ENCODE peak calls at places on chromosomes 11 and 22, in six cellular contexts. One of them, this sample, is unnamed.

GRCh38 chr22:29531419-29531818 is 22.1 kb downstream of the THOC5 start:
- DNase-seq in HepG2: no peak
- DNase-seq in endothelial cell of umbilical vein: no peak
- DNase-seq in GM23338: no peak
- DNase-seq in K562: no peak
- DNase-seq in HCT116: no peak
- DNase-seq in this sample: no peak

GRCh38 chr11:73267921-73268540 is 4.1 kb upstream of the P2RY6 start:
- DNase-seq in HepG2: no peak
- DNase-seq in endothelial cell of umbilical vein: no peak
- DNase-seq in GM23338: no peak
- DNase-seq in K562: no peak
- DNase-seq in HCT116: no peak
- DNase-seq in this sample: no peak

GRCh38 chr22:37273126-37273845 is 9.0 kb upstream of the CYTH4 start:
- DNase-seq in HepG2: no peak
- DNase-seq in endothelial cell of umbilical vein: no peak
- DNase-seq in GM23338: no peak
- DNase-seq in K562: peak; percentile 39
- DNase-seq in HCT116: no peak
- DNase-seq in this sample: no peak

GRCh38 chr11:66559141-66559861 is 9.1 kb downstream of the CTSF start:
- DNase-seq in HepG2: no peak
- DNase-seq in endothelial cell of umbilical vein: no peak
- DNase-seq in GM23338: peak; percentile 84
- DNase-seq in K562: peak; percentile 96
- DNase-seq in HCT116: no peak
- DNase-seq in this sample: no peak

GRCh38 chr22:32331236-32331917 is 26.3 kb upstream of the RFPL3 start:
- DNase-seq in HepG2: no peak
- DNase-seq in endothelial cell of umbilical vein: peak; percentile 83
- DNase-seq in GM23338: no peak
- DNase-seq in K562: no peak
- DNase-seq in HCT116: no peak
- DNase-seq in this sample: no peak

GRCh38 chr22:49749885-49750510 is 77.7 kb downstream of the BRD1 start:
- DNase-seq in HepG2: no peak
- DNase-seq in endothelial cell of umbilical vein: no peak
- DNase-seq in GM23338: no peak
- DNase-seq in K562: no peak
- DNase-seq in HCT116: no peak
- DNase-seq in this sample: no peak

GRCh38 chr11:104968856-104969776 is 742 bp upstream of the CASP4 start:
- DNase-seq in HepG2: peak; percentile 50
- DNase-seq in endothelial cell of umbilical vein: peak; percentile 64
- DNase-seq in GM23338: peak; percentile 64
- DNase-seq in K562: no peak
- DNase-seq in HCT116: no peak
- DNase-seq in this sample: no peak

GRCh38 chr11:1222491-1223345 is at the start of gene MUC5B:
- DNase-seq in HepG2: no peak
- DNase-seq in endothelial cell of umbilical vein: no peak
- DNase-seq in GM23338: peak; percentile 0
- DNase-seq in K562: no peak
- DNase-seq in HCT116: no peak
- DNase-seq in this sample: no peak

GRCh38 chr11:2448661-2449547 is 4.1 kb downstream of the KCNQ1 start:
- DNase-seq in HepG2: no peak
- DNase-seq in endothelial cell of umbilical vein: no peak
- DNase-seq in GM23338: no peak
- DNase-seq in K562: no peak
- DNase-seq in HCT116: no peak
- DNase-seq in this sample: no peak

GRCh38 chr11:64490562-64491216 is 100.3 kb upstream of the SLC22A12 start:
- DNase-seq in HepG2: no peak
- DNase-seq in endothelial cell of umbilical vein: no peak
- DNase-seq in GM23338: no peak
- DNase-seq in K562: no peak
- DNase-seq in HCT116: no peak
- DNase-seq in this sample: no peak

GRCh38 chr22:27638329-27639179 is 163.0 kb downstream of the MN1 start:
- DNase-seq in HepG2: no peak
- DNase-seq in endothelial cell of umbilical vein: no peak
- DNase-seq in GM23338: no peak
- DNase-seq in K562: no peak
- DNase-seq in HCT116: no peak
- DNase-seq in this sample: no peak

GRCh38 chr11:116233581-116233980 is 539.2 kb downstream of the BUD13 start:
- DNase-seq in HepG2: no peak
- DNase-seq in endothelial cell of umbilical vein: no peak
- DNase-seq in GM23338: no peak
- DNase-seq in K562: no peak
- DNase-seq in HCT116: no peak
- DNase-seq in this sample: no peak

GRCh38 chr11:35856756-35857155 is 87.1 kb upstream of the LDLRAD3 start:
- DNase-seq in HepG2: no peak
- DNase-seq in endothelial cell of umbilical vein: no peak
- DNase-seq in GM23338: no peak
- DNase-seq in K562: no peak
- DNase-seq in HCT116: no peak
- DNase-seq in this sample: no peak

GRCh38 chr22:31585161-31585859 is 76.7 kb downstream of the PISD start:
- DNase-seq in HepG2: peak; percentile 61
- DNase-seq in endothelial cell of umbilical vein: no peak
- DNase-seq in GM23338: no peak
- DNase-seq in K562: peak; percentile 56
- DNase-seq in HCT116: no peak
- DNase-seq in this sample: no peak

GRCh38 chr11:129625930-129626329 is 189.7 kb upstream of the TMEM45B start:
- DNase-seq in HepG2: no peak
- DNase-seq in endothelial cell of umbilical vein: no peak
- DNase-seq in GM23338: no peak
- DNase-seq in K562: no peak
- DNase-seq in HCT116: no peak
- DNase-seq in this sample: no peak

GRCh38 chr11:92735039-92735438 is 234.4 kb upstream of the MTNR1B start:
- DNase-seq in HepG2: no peak
- DNase-seq in endothelial cell of umbilical vein: no peak
- DNase-seq in GM23338: peak; percentile 58
- DNase-seq in K562: no peak
- DNase-seq in HCT116: no peak
- DNase-seq in this sample: no peak

GRCh38 chr11:111347002-111347722 is 31.9 kb downstream of the POU2AF1 start:
- DNase-seq in HepG2: no peak
- DNase-seq in endothelial cell of umbilical vein: no peak
- DNase-seq in GM23338: no peak
- DNase-seq in K562: no peak
- DNase-seq in HCT116: no peak
- DNase-seq in this sample: no peak

GRCh38 chr11:27571151-27571840 is 64.7 kb upstream of the LIN7C start:
- DNase-seq in HepG2: no peak
- DNase-seq in endothelial cell of umbilical vein: no peak
- DNase-seq in GM23338: peak; percentile 25
- DNase-seq in K562: no peak
- DNase-seq in HCT116: no peak
- DNase-seq in this sample: no peak

GRCh38 chr11:97973352-97973857 is 1047.3 kb upstream of the CNTN5 start:
- DNase-seq in HepG2: no peak
- DNase-seq in endothelial cell of umbilical vein: no peak
- DNase-seq in GM23338: peak; percentile 11
- DNase-seq in K562: peak; percentile 48
- DNase-seq in HCT116: no peak
- DNase-seq in this sample: no peak

GRCh38 chr11:68684385-68685356 is at the start of gene GAL:
- DNase-seq in HepG2: no peak
- DNase-seq in endothelial cell of umbilical vein: no peak
- DNase-seq in GM23338: peak; percentile 65
- DNase-seq in K562: peak; percentile 82
- DNase-seq in HCT116: no peak
- DNase-seq in this sample: no peak
- TF ChIP-seq EZH2 in HepG2: no peak
- TF ChIP-seq EZH2 in endothelial cell of umbilical vein: peak; percentile 74
- TF ChIP-seq EZH2 in GM23338: no peak
- TF ChIP-seq EZH2 in K562: no peak
- TF ChIP-seq EZH2 in HCT116: no peak
- TF ChIP-seq EZH2 in this sample: no peak

DNA sequence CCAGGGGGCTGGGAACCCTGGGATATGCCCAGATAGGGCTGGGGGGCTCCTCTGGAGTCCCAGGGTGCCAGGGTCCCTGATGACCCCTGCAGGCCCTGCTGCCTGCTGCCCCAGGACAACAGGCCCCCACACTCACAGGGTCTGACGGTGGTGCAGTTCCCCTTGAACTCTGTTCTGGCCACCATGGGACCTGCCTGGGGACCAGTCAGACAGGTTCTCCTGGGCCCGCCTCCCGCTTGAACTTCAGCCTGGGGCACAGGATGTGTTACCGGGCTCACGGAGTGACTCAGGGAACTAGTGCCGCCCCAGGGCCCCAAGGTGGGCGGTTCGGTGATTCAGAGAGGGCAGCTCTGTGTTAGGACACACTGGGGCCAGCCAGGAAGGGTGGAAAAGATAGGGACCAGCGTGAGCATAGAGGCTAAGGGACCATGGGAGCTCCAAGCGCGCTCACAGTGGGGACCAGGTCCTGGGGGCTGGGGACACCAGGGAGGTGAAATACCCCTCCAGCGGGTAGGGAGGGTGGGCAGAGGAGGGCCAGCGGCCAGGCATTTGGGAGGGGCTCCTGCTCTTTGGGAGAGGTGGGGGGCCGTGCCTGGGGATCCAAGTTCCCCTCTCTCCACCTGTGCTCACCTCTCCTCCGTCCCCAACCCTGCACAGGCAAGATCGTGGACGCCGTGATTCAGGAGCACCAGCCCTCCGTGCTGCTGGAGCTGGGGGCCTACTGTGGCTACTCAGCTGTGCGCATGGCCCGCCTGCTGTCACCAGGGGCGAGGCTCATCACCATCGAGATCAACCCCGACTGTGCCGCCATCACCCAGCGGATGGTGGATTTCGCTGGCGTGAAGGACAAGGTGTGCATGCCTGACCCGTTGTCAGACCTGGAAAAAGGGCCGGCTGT is 21.5 kb upstream of the TXNRD2 start:
- DNase-seq in HepG2: peak; percentile 93
- DNase-seq in endothelial cell of umbilical vein: peak; percentile 43
- DNase-seq in GM23338: peak; percentile 86
- DNase-seq in K562: no peak
- DNase-seq in HCT116: peak; percentile 86
- DNase-seq in this sample: no peak
- H3K27ac ChIP-seq in HepG2: peak overlapping the region; percentile 99
- H3K27ac ChIP-seq in endothelial cell of umbilical vein: peak overlapping the region; percentile 27
- H3K27ac ChIP-seq in GM23338: peak overlapping the region; percentile 26
- H3K27ac ChIP-seq in K562: no peak overlapping the region
- H3K27ac ChIP-seq in HCT116: peak overlapping the region; percentile 99
- H3K27ac ChIP-seq in this sample: no peak overlapping the region

GRCh38 chr11:88680806-88681205 is 343.3 kb upstream of the CTSC start:
- DNase-seq in HepG2: no peak
- DNase-seq in endothelial cell of umbilical vein: no peak
- DNase-seq in GM23338: no peak
- DNase-seq in K562: no peak
- DNase-seq in HCT116: peak; percentile 7
- DNase-seq in this sample: no peak
- TF ChIP-seq POLR2AphosphoS5 in HepG2: no peak
- TF ChIP-seq POLR2AphosphoS5 in endothelial cell of umbilical vein: no peak
- TF ChIP-seq POLR2AphosphoS5 in GM23338: no peak
- TF ChIP-seq POLR2AphosphoS5 in K562: no peak
- TF ChIP-seq POLR2AphosphoS5 in HCT116: no peak
- TF ChIP-seq POLR2AphosphoS5 in this sample: no peak

DNA sequence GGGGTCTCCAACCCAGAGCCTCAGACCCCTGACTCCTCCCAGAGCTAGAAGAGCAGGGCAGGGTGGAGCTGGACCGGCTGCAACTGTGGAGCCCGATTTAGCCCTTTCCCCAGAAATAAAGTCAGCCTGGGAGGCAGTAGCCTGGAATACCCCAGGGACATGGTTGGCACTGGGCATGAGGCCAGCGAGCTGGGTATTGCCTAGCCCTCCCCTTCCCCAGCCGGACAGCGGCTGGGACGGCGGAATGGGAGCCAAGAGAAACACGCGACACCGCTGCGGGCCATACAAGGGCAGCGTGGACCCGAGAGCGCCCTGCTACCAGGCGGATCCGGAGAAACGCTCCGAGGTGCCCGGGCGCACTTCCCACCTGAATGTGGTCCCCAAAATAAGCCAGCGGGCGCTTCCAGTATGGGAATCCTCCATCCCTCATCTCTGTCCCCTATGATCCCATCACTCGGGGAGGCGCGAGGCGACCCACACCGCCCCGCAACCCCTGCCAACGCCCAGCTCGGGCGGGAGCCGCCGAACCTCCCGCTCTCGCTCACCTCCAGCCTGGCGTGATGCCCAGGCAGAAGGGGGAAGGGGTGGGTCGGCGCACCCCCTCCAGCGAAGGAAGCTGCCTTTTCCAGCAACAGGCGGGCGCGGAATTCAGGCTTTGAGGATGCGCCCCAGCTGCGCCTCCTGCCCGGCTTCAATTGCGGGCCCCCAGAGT is 757 bp downstream of the MCAM start:
- DNase-seq in HepG2: no peak
- DNase-seq in endothelial cell of umbilical vein: peak; percentile 42
- DNase-seq in GM23338: no peak
- DNase-seq in K562: peak; percentile 50
- DNase-seq in HCT116: no peak
- DNase-seq in this sample: no peak
- TF ChIP-seq EZH2 in HepG2: no peak
- TF ChIP-seq EZH2 in endothelial cell of umbilical vein: no peak
- TF ChIP-seq EZH2 in GM23338: peak; percentile 35
- TF ChIP-seq EZH2 in K562: no peak
- TF ChIP-seq EZH2 in HCT116: no peak
- TF ChIP-seq EZH2 in this sample: no peak

This sample was measured in SK-N-MC.